ENCODE peak calls at places on chromosomes 13 and 19, in nine cellular contexts. J is thoracic aorta; V is CD8-positive, alpha-beta memory T cell; G is effector memory CD4-positive, alpha-beta T cell; I is fibroblast of lung; Y is left ventricle myocardium inferior; L is Peyer's patch; Q is uterus; S is hepatocyte. A is an unnamed sample.

GRCh38 chr13:113545931-113546516 is 38.5 kb upstream of the TFDP1 start:
- DNase-seq in S (no peak), J (no peak), V (no peak), I (no peak), Q (no peak), Y (no peak), L (no peak), G (no peak), A (peak)

GRCh38 chr13:86591862-86592261 is 792.6 kb upstream of the SLITRK6 start:
- DNase-seq in Y (no peak), S (no peak), V (no peak), L (no peak), J (no peak), I (peak), Q (no peak), G (no peak), A (no peak)

GRCh38 chr13:48594080-48594815 is 59.5 kb upstream of the CYSLTR2 start:
- DNase-seq in Q (no peak), J (no peak), V (no peak), L (no peak), G (no peak), S (no peak), I (no peak), Y (no peak), A (no peak)

GRCh38 chr13:110887242-110887954 is 27.5 kb downstream of the ANKRD10 start:
- DNase-seq in L (no peak), Q (no peak), V (no peak), Y (no peak), I (no peak), G (no peak), S (no peak), J (no peak), A (no peak)

GRCh38 chr19:49677901-49678674 is 1.0 kb downstream of the PRMT1 start:
- DNase-seq in L (peak), J (no peak), Y (peak), S (peak), G (peak), V (peak), Q (peak), I (peak), A (peak)

GRCh38 chr19:49533551-49534488 is 6.0 kb downstream of the RCN3 start:
- DNase-seq in V (peak), J (no peak), L (peak), Q (peak), Y (peak), S (peak), G (peak), I (peak), A (peak)

GRCh38 chr19:11382898-11383705 is 1.0 kb downstream of the EPOR start:
- DNase-seq in Y (peak), G (no peak), L (peak), V (no peak), S (peak), Q (no peak), J (no peak), I (no peak), A (peak)

GRCh38 chr19:11736696-11737095 is 2.0 kb downstream of the ZNF823 start:
- DNase-seq in J (peak), I (peak), L (no peak), G (no peak), S (peak), Y (peak), Q (peak), V (no peak), A (no peak)

GRCh38 chr19:5136060-5136855 is 167.3 kb downstream of the KDM4B start:
- DNase-seq in Y (no peak), V (no peak), G (no peak), J (no peak), I (no peak), L (no peak), S (no peak), Q (no peak), A (no peak)

GRCh38 chr19:42443944-42444398 is 1.2 kb upstream of the CXCL17 start:
- DNase-seq in I (no peak), Y (no peak), Q (no peak), V (no peak), L (no peak), S (peak), G (no peak), J (no peak), A (no peak)

GRCh38 chr13:101417043-101417406 is 717 bp upstream of the NALCN start:
- DNase-seq in Q (no peak), J (no peak), V (no peak), Y (no peak), G (no peak), L (no peak), I (peak), S (no peak), A (no peak)

GRCh38 chr13:40438022-40438692 is 228.3 kb downstream of the FOXO1 start:
- DNase-seq in S (no peak), Q (no peak), I (no peak), G (no peak), J (no peak), V (no peak), L (no peak), Y (no peak), A (no peak)

GRCh38 chr13:21234537-21234936 is 58.1 kb downstream of the MRPL57 start:
- DNase-seq in J (no peak), L (no peak), Q (no peak), I (no peak), V (no peak), G (no peak), S (peak), Y (no peak), A (no peak)

GRCh38 chr13:32125221-32125621 is 93.6 kb downstream of the FRY start:
- DNase-seq in I (peak), V (no peak), Y (no peak), Q (peak), S (no peak), L (no peak), J (no peak), G (no peak), A (no peak)

GRCh38 chr19:3142292-3142670 is 6.4 kb downstream of the GNA15 start:
- DNase-seq in G (no peak), I (peak), Q (no peak), J (no peak), S (no peak), Y (no peak), V (no peak), L (no peak), A (no peak)

GRCh38 chr13:35891486-35891885 is 239.7 kb downstream of the DCLK1 start:
- DNase-seq in L (no peak), G (no peak), Q (no peak), I (no peak), V (no peak), S (no peak), J (no peak), Y (no peak), A (no peak)
- H3K4me3 ChIP-seq in L (no peak), G (no peak), Q (no peak), I (no peak), V (no peak), S (no peak), J (no peak), Y (no peak), A (no peak)

GRCh38 chr19:18637644-18638630 is 1.1 kb downstream of the KLHL26 start:
- DNase-seq in L (no peak), V (no peak), S (peak), G (no peak), I (no peak), Q (no peak), Y (no peak), J (no peak), A (no peak)
- H3K27ac ChIP-seq in L (peak), V (peak), S (no peak), G (peak), I (no peak), Q (peak), Y (peak), J (peak), A (peak)

GRCh38 chr19:17077447-17078028 is 2.0 kb downstream of the MYO9B start:
- DNase-seq in S (no peak), I (no peak), Q (no peak), G (no peak), L (no peak), Y (no peak), V (no peak), J (no peak), A (no peak)
- H3K4me3 ChIP-seq in S (no peak), I (peak), Q (no peak), G (no peak), L (peak), Y (peak), V (peak), J (peak), A (peak)

GRCh38 chr19:39416626-39417120 is 4.2 kb downstream of the PLEKHG2 start:
- DNase-seq in J (no peak), V (no peak), L (no peak), I (no peak), S (no peak), Q (peak), G (no peak), Y (no peak), A (no peak)

GRCh38 chr19:39416152-39416551 is 3.7 kb downstream of the PLEKHG2 start:
- DNase-seq in Y (no peak), L (no peak), I (no peak), Q (peak), V (no peak), G (no peak), J (no peak), S (no peak), A (no peak)

GRCh38 chr19:39413903-39414608 is 1.6 kb downstream of the PLEKHG2 start:
- DNase-seq in G (no peak), Y (no peak), S (peak), L (no peak), Q (peak), I (no peak), V (no peak), J (no peak), A (no peak)

GRCh38 chr19:39413269-39413902 is 917 bp downstream of the PLEKHG2 start:
- DNase-seq in Q (peak), S (peak), I (peak), L (peak), G (no peak), Y (peak), V (peak), J (no peak), A (peak)

DNA sequence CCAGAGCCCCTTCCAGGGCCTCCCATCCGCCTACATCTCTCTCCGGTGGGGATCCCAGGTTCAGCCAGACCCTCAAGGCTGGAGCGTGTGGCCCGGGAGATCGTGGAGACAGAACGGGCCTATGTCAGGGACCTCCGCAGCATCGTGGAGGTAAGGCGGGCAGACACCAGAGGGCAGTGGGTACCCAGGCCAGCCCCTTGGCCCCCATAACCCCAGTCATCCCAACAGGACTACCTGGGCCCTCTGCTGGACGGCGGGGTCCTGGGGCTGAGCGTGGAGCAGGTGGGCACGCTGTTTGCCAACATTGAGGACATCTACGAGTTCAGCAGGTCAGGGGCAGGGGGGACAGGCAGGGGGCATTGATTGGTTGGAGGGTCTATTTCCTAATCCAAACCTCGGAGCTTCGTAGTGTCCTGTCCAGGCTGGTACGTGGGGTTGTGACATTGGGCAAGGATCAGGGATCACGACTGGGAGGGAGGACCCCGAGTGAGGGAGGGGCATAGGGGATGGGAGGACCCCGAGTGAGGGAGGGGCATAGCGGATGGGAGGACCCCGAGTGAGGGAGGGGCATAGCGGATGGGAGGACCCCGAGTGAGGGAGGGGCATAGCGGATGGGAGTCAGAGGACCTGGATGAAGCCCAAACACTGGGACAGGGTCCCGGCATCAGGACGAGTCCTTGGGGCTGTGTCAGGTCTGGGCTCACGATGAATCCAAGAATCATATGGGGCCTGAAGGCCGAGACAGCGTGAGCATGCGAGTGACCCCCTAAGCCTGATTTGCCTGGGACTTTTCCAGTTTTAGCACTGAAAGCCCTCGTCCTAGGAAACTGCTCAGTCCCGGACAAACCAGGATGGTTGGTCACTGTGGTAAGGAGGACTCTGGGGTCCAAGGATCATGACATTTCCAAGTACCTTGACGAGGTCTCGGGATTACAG is 2.9 kb downstream of the PLEKHG2 start:
- DNase-seq in Y (no peak), Q (peak), S (no peak), V (no peak), J (no peak), I (no peak), G (no peak), L (no peak), A (no peak)
- H3K27ac ChIP-seq in Y (peak), Q (peak), S (no peak), V (no peak), J (peak), I (peak), G (no peak), L (peak), A (peak)

GRCh38 chr13:87677043-87677333 is 5.8 kb downstream of the SLITRK5 start:
- DNase-seq in Q (no peak), L (no peak), I (no peak), S (peak), G (no peak), J (no peak), Y (no peak), V (no peak), A (no peak)
- H3K4me3 ChIP-seq in Q (no peak), L (no peak), I (no peak), S (peak), G (no peak), J (peak), Y (peak), V (no peak), A (no peak)

DNA sequence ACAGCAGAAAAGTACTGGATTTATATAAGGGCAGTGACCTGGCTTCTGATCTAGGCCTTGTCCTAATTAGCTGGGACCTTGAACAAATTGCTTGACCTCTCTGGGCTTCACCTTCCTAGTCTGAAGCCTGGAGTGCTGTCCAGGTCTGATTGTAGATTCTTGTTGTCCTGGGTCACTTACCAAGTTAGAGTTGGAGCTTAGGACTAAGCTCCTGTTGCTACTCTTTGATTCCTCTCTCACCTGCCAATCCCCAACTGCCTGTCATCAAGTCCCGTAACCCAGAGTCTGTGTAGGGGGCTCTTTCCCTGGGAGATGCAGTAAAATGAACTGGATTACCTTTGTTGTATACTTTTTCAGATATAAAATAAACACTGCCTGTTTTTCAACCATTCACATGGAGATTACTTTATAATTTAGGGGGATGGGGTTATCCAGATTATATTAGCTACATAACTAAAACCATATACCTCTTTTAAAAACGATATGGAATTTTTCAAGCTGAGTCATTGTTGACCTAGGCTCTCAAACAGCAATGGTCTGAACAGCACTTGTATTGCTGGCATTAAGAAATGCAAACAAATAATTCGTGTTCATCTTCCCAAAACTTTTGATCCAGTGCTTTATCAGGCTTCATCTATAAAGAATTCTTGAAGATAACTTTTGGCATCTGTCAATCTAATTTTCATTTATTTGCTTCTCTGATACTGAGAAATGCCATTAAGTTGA is 5.8 kb downstream of the ARHGAP35 start:
- DNase-seq in L (no peak), S (no peak), Q (no peak), J (no peak), G (no peak), V (no peak), I (no peak), Y (no peak), A (no peak)
- H3K27ac ChIP-seq in L (no peak), S (peak), Q (no peak), J (no peak), G (no peak), V (no peak), I (peak), Y (peak), A (peak)